ENCODE peak calls at places on chromosome 16, in eight cellular contexts. E is right lobe of liver, W is upper lobe of left lung, T is HCT116, R is heart left ventricle, N is HepG2, H is K562, Z is A549. L is an unnamed sample.

GRCh38 chr16:11133344-11133921 is 122.6 kb downstream of the SOCS1 start:
- ATAC-seq in Z (peak), W (peak), T (peak), N (no peak), E (peak), R (peak), H (peak), L (peak)

GRCh38 chr16:58063377-58064076 is 38.0 kb downstream of the MMP15 start:
- ATAC-seq in H (peak), N (peak), E (peak), T (no peak), R (no peak), W (peak), Z (peak), L (no peak)

GRCh38 chr16:86303787-86304685 is 206.3 kb upstream of the FOXF1 start:
- ATAC-seq in E (peak), R (no peak), H (no peak), Z (no peak), T (no peak), N (no peak), W (peak), L (peak)

GRCh38 chr16:79598341-79599181 is 2.0 kb downstream of the MAF start:
- ATAC-seq in T (no peak), W (no peak), Z (peak), H (no peak), E (peak), N (no peak), R (no peak), L (peak)

GRCh38 chr16:17345043-17345442 is 125.7 kb downstream of the XYLT1 start:
- ATAC-seq in E (peak), H (no peak), W (no peak), R (peak), N (no peak), Z (no peak), T (no peak), L (peak)

GRCh38 chr16:54285414-54286066 is 1.0 kb downstream of the IRX3 start:
- ATAC-seq in E (no peak), N (peak), H (no peak), T (no peak), R (no peak), Z (peak), W (no peak), L (no peak)

GRCh38 chr16:82848013-82848412 is 221.2 kb downstream of the CDH13 start:
- ATAC-seq in E (no peak), R (peak), W (no peak), T (no peak), N (no peak), H (no peak), Z (no peak), L (no peak)

GRCh38 chr16:55834044-55834443 is 1.1 kb upstream of the CES1 start:
- ATAC-seq in R (no peak), W (no peak), H (no peak), E (no peak), Z (no peak), N (no peak), T (no peak), L (no peak)

GRCh38 chr16:17403156-17403809 is 67.5 kb downstream of the XYLT1 start:
- ATAC-seq in T (no peak), R (no peak), E (no peak), Z (no peak), W (no peak), N (no peak), H (no peak), L (no peak)

GRCh38 chr16:79721186-79721745 is 120.7 kb upstream of the MAF start:
- ATAC-seq in N (no peak), R (no peak), W (no peak), H (no peak), E (peak), T (no peak), Z (no peak), L (no peak)

GRCh38 chr16:82301108-82301755 is 131.2 kb upstream of the MPHOSPH6 start:
- ATAC-seq in N (peak), E (no peak), R (peak), Z (peak), T (peak), H (peak), W (no peak), L (no peak)

GRCh38 chr16:54112807-54113206 is 173.8 kb downstream of the IRX3 start:
- ATAC-seq in R (no peak), N (no peak), E (no peak), W (no peak), T (no peak), Z (no peak), H (no peak), L (no peak)

GRCh38 chr16:82630219-82630618 is 3.5 kb downstream of the CDH13 start:
- ATAC-seq in W (no peak), Z (no peak), R (no peak), T (no peak), E (no peak), H (no peak), N (no peak), L (no peak)

GRCh38 chr16:6297666-6298435 is 1034.8 kb upstream of the RBFOX1 start:
- ATAC-seq in W (no peak), H (no peak), Z (no peak), N (no peak), T (no peak), R (no peak), E (no peak), L (no peak)

GRCh38 chr16:88914750-88915368 is 48.4 kb upstream of the PABPN1L start:
- ATAC-seq in H (no peak), T (no peak), E (no peak), Z (no peak), N (no peak), W (no peak), R (no peak), L (peak)

GRCh38 chr16:67748791-67749282 is 29.7 kb upstream of the GFOD2 start:
- ATAC-seq in N (peak), T (no peak), E (no peak), Z (peak), R (no peak), H (no peak), W (no peak), L (no peak)

GRCh38 chr16:89020068-89020924 is 43.3 kb upstream of the CBFA2T3 start:
- ATAC-seq in R (no peak), E (no peak), T (peak), H (peak), W (no peak), N (no peak), Z (peak), L (no peak)

GRCh38 chr16:72013389-72013788 is 4.8 kb downstream of the DHODH start:
- ATAC-seq in H (no peak), W (no peak), R (no peak), Z (no peak), E (peak), T (no peak), N (no peak), L (no peak)

GRCh38 chr16:47847220-47847970 is 308.4 kb downstream of the ABCC12 start:
- ATAC-seq in N (no peak), T (no peak), Z (no peak), R (no peak), H (no peak), E (no peak), W (no peak), L (no peak)

GRCh38 chr16:88331989-88332920 is 50.5 kb upstream of the ZNF469 start:
- ATAC-seq in H (peak), Z (peak), E (peak), R (no peak), W (no peak), T (peak), N (no peak), L (peak)

GRCh38 chr16:3444032-3444388 is 530 bp downstream of the NAA60 start:
- ATAC-seq in H (peak), Z (peak), T (peak), N (peak), W (peak), R (peak), E (peak), L (peak)
- TF ChIP-seq POLR2A in H (no peak), Z (no peak), T (peak), N (peak), W (peak), R (no peak), E (peak), L (no peak)

DNA sequence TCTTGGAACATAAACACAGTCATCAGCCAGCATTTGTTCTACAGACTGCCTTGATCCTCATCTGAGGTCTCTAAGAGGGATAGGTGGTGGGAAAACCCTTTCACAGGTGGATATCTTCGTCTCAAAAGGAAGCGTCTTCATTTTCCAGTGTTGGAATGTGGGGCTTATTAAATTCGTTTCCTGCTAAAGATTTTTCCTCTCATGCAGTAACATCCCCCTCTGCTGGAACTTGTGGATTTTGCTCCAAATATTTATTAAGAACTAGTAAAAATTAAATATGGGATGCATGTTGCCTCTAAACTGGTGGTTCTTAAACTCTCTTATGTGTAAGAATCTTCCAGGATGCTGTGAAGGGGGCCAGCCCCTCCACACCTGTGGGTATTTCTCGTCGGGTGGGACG is 20.1 kb upstream of the MLYCD start:
- ATAC-seq in E (peak), H (peak), N (no peak), R (no peak), Z (peak), T (peak), W (no peak), L (no peak)
- TF ChIP-seq CTCF in E (peak), H (peak), N (peak), R (peak), Z (peak), T (peak), W (peak), L (peak)

DNA sequence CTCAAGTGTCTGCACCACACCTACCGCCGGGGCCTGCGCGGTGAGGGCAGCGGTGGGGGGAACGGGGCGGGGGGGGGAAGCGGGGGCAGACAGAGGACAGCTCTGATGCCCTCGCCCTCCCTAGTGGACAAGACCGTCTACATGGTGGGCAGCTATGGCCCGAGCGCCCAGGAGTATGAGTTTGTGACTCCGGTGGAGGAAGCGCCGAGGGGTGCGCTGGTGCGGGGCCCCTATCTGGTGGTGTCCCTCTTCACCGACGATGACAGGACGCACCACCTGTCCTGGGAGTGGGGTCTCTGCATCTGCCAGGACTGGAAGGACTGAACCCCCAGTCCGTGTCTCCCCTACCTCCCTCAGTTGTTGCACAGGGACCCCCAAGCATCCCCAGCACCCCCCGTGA is 473 bp upstream of the PDIA2 start:
- ATAC-seq in Z (no peak), T (no peak), W (no peak), N (peak), H (no peak), R (no peak), E (no peak), L (no peak)
- TF ChIP-seq POLR2A in Z (no peak), T (no peak), W (no peak), N (no peak), H (no peak), R (no peak), E (no peak), L (no peak)

DNA sequence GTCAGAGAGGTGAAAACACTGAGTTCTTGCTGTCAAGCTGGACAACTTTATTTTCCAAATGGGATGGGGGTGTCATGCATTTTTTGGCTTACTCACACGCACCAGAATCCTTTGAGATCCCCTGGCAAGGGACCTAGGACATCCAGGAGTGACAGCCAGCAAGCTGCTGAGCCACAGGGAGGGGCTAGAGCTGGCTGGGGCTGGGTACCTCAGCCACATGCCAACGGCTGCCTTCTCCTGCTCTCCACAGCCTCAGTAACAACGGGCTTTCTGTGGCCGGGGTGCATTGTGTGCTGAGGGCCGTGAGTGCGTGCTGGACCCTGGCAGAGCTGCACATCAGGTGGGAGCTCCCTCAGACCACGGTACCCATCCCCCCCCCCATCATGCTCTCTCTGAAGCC is 47.6 kb downstream of the NLRC5 start:
- ATAC-seq in N (no peak), R (no peak), H (no peak), T (no peak), W (no peak), E (no peak), Z (no peak), L (no peak)
- TF ChIP-seq CTCF in N (no peak), R (no peak), H (no peak), T (no peak), W (no peak), E (no peak), Z (no peak), L (no peak)

GRCh38 chr16:85029413-85029794 is 1.8 kb downstream of the KIAA0513 start:
- ATAC-seq in N (no peak), T (peak), R (no peak), Z (peak), W (no peak), E (no peak), H (peak), L (no peak)
- TF ChIP-seq POLR2A in N (no peak), T (no peak), R (no peak), Z (no peak), W (no peak), E (no peak), H (no peak), L (no peak)

GRCh38 chr16:19389246-19389645 is 28.4 kb upstream of the TMC5 start:
- ATAC-seq in Z (peak), R (no peak), W (peak), H (peak), T (peak), N (peak), E (peak), L (no peak)
- TF ChIP-seq CTCF in Z (peak), R (no peak), W (peak), H (peak), T (peak), N (peak), E (peak), L (no peak)

DNA sequence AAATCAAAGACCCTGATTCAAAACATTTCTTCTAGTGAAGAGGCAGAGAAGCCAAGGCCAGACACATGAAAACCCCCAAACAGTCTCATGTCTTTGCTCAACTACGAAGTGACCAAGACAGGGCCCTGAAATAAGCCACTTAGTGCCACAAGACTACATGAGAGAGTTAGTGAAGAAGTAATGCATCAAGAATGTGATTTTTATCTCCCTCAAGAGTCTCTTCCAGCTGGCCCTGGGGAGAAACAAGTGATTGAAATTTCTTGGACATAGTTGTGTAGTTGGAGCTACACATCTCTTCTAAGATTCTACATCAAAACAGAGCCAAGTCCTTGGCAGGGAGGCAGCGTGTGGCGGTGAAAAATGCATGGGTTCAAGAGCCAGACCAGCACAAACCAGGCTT is 30.5 kb downstream of the LYRM1 start:
- ATAC-seq in R (no peak), Z (no peak), W (no peak), N (no peak), T (no peak), H (no peak), E (no peak), L (no peak)
- TF ChIP-seq POLR2A in R (no peak), Z (no peak), W (no peak), N (no peak), T (no peak), H (no peak), E (no peak), L (no peak)

GRCh38 chr16:27892879-27893278 is 170.6 kb downstream of the GSG1L start:
- ATAC-seq in T (peak), E (no peak), N (no peak), H (no peak), R (no peak), W (no peak), Z (no peak), L (no peak)
- TF ChIP-seq CTCF in T (peak), E (no peak), N (no peak), H (peak), R (no peak), W (no peak), Z (no peak), L (no peak)

GRCh38 chr16:25031441-25032307 is 16.5 kb upstream of the ARHGAP17 start:
- ATAC-seq in H (peak), N (peak), R (peak), W (peak), T (peak), Z (peak), E (peak), L (peak)
- TF ChIP-seq POLR2A in H (peak), N (peak), R (no peak), W (peak), T (peak), Z (peak), E (peak), L (peak)

GRCh38 chr16:70715113-70715711 is 29.4 kb upstream of the MTSS2 start:
- ATAC-seq in H (peak), N (no peak), E (peak), R (peak), Z (peak), W (peak), T (peak), L (peak)
- TF ChIP-seq CTCF in H (no peak), N (no peak), E (no peak), R (no peak), Z (no peak), W (no peak), T (no peak), L (peak)

L was measured in gastroesophageal sphincter.